ENCODE peak calls at places on chromosomes 13 and 19, in four cellular contexts. S, N, P and F are unnamed samples.

GRCh38 chr13:28337196-28338045 is 157.5 kb downstream of the FLT1 start:
- DNase-seq in N (no peak), P (no peak), S (no peak), F (no peak)

GRCh38 chr19:1859319-1859718 is 4.1 kb downstream of the KLF16 start:
- DNase-seq in P (no peak), S (no peak), N (no peak), F (no peak)

GRCh38 chr19:33434090-33434885 is 60.8 kb downstream of the CEBPG start:
- DNase-seq in S (peak; percentile 44), P (no peak), N (no peak), F (no peak)

GRCh38 chr19:31214086-31214485 is 135.2 kb downstream of the TSHZ3 start:
- DNase-seq in P (peak; percentile 34), S (no peak), N (no peak), F (peak; percentile 96)

GRCh38 chr13:52782486-52783448 is 43.1 kb upstream of the CNMD start:
- DNase-seq in S (no peak), N (no peak), P (no peak), F (no peak)

GRCh38 chr19:48735031-48735615 is 5.3 kb downstream of the RASIP1 start:
- DNase-seq in P (no peak), N (peak; percentile 79), S (no peak), F (no peak)

GRCh38 chr13:40438022-40438692 is 228.3 kb downstream of the FOXO1 start:
- DNase-seq in S (no peak), N (no peak), P (no peak), F (no peak)

GRCh38 chr19:51320258-51320657 is 8.8 kb downstream of the IGLON5 start:
- DNase-seq in S (no peak), N (no peak), P (no peak), F (no peak)

GRCh38 chr13:107459430-107459829 is 755.9 kb downstream of the LIG4 start:
- DNase-seq in N (no peak), P (no peak), S (no peak), F (no peak)

GRCh38 chr13:80979035-80979641 is 638.2 kb upstream of the SPRY2 start:
- DNase-seq in P (no peak), N (peak; percentile 71), S (no peak), F (peak; percentile 64)
- H3K4me3 ChIP-seq in P (no peak overlapping the region), N (no peak overlapping the region), S (no peak overlapping the region), F (no peak overlapping the region)

DNA sequence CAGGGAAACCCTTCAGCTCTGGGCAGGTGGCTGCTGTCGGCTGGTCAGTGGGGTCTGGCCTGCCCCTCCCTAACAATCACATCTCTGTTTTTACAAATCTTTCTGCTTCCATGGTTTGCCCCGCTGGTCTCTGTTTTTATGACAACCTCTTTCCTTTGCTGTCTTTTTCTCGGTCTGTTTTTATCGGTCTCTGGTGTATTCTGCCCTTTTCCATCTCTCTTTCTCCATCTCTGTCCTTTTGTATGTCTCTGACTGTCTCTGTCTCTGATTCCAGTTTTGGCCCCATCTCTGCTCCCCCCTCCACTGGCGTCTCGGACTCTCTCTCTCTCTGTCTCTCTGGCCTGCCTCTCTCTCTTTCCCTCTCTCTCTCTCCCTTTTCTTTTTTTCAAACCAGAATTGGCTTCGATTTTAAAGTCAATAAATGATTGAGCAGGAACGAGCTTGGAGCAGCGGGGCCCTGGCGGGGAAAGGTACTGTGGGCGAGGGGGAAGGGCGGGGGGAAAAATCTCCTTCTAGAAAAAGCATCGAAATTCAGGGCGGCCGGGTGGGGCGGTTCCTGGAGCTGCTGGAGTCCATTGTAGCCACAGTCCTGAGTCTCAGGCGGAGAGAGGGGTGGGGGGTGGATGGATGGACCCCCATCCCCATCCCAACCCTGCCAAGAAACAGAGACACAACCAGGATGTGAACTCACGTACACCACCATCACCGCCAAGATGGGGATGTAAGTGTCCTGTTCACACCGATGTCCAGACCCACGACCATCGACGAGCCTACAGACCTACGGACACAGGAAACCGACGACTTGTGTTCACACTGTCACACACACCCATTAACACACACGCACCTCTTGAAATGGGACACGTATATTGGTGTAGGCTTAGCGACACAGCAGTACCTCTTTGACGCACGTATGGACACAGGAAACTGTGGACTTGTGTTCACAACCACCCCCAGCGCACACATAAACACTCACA is 3.0 kb downstream of the NFIX start:
- DNase-seq in S (no peak), P (no peak), N (no peak), F (no peak)
- H3K4me3 ChIP-seq in S (no peak overlapping the region), P (peak overlapping the region; percentile 93), N (no peak overlapping the region), F (no peak overlapping the region)

GRCh38 chr13:48578516-48579166 is 45.8 kb upstream of the RCBTB2 start:
- DNase-seq in P (no peak), N (no peak), S (no peak), F (no peak)
- H3K4me3 ChIP-seq in P (no peak overlapping the region), N (no peak overlapping the region), S (no peak overlapping the region), F (no peak overlapping the region)

DNA sequence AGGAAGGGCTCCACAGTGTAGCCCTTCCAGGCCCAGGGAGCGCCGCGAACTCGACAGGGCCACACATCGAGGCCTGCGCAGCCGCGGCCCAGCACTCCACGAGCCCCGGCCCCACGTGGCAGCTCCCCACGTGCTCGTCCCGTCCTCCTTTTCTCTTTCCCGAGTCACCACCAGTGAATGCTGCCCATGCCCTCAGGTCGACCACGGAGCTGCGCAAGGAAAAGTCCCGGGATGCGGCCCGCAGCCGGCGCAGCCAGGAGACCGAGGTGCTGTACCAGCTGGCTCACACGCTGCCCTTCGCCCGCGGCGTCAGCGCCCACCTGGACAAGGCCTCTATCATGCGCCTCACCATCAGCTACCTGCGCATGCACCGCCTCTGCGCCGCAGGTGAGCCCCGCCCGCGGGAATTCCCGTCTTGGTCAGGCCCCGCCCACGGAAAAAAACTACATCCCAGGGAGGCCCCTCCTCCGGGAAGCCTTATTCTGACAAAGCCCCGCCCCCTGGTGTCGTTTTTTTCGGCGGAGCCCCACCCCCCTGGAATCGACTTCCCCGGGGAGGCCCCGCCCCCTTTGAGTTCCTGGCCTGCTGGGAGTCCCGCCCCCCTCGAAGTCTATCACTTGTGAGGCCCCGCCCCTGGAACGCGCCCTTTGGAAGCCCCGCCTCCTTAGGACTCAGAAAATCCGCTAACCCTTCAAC is 7.0 kb downstream of the HIF3A start:
- DNase-seq in S (peak; percentile 84), P (no peak), N (peak; percentile 84), F (no peak)
- H3K4me3 ChIP-seq in S (peak overlapping the region; percentile 22), P (no peak overlapping the region), N (no peak overlapping the region), F (no peak overlapping the region)